ENCODE peak calls at places on chromosomes 6 and 20, in eight cellular contexts. T is DMS79 treated with DMSO at 0.1 percent for 48 hours; X is fibroblast of mammary gland; N is AG10803; O is activated naive CD8-positive, alpha-beta T cell treated with anti-CD3 and anti-CD28 coated beads, Interleukin-2, amount 50 U/mL, for 24 hours; I is iPS-NIHi11; R is activated T-helper 1 cell treated with anti-CD3 and anti-CD28 coated beads, Interleukin-12 subunit alpha, Interleukin-12 subunit beta, Interleukin-2, Interleukin-4 antibody, amounts not matched to agents 30 ng/mL and 10 ng/mL and 1 ng/mL, durations not matched to agents 14 hours and 24 hours and 36 hours; H is NT2/D1. D is an unnamed sample.

GRCh38 chr6:153568601-153569000 is 437.5 kb upstream of the RGS17 start:
- DNase-seq in T (no peak), O (no peak), X (peak), R (no peak), I (no peak), N (peak), H (no peak), D (no peak)

GRCh38 chr6:170076466-170077165 is 214.3 kb downstream of the DLL1 start:
- DNase-seq in O (no peak), I (peak), T (no peak), R (no peak), X (no peak), N (no peak), H (no peak), D (no peak)

GRCh38 chr20:35620818-35621559 is 5.4 kb downstream of the SPAG4 start:
- DNase-seq in O (no peak), T (no peak), N (no peak), X (no peak), R (no peak), I (no peak), H (no peak), D (no peak)

GRCh38 chr6:1617466-1618304 is 8.0 kb downstream of the FOXC1 start:
- DNase-seq in N (no peak), I (no peak), X (no peak), R (no peak), T (no peak), O (no peak), H (no peak), D (no peak)

GRCh38 chr6:24779416-24779815 is 4.7 kb downstream of the GMNN start:
- DNase-seq in N (no peak), R (no peak), H (no peak), X (no peak), O (no peak), T (no peak), I (no peak), D (peak)

GRCh38 chr20:18613553-18613952 is 25.7 kb downstream of the DTD1 start:
- DNase-seq in O (no peak), R (no peak), I (no peak), H (no peak), X (peak), N (no peak), T (no peak), D (peak)

GRCh38 chr6:2968600-2969135 is 2.7 kb downstream of the SERPINB6 start:
- DNase-seq in T (no peak), O (no peak), H (no peak), I (no peak), N (no peak), R (no peak), X (no peak), D (no peak)

GRCh38 chr20:19909696-19910095 is 107.5 kb upstream of the NAA20 start:
- DNase-seq in N (peak), O (no peak), H (no peak), X (no peak), R (no peak), I (no peak), T (no peak), D (no peak)

GRCh38 chr6:87722831-87723726 is 21.0 kb upstream of the AKIRIN2 start:
- DNase-seq in T (no peak), X (peak), O (no peak), H (peak), R (no peak), N (peak), I (peak), D (peak)

GRCh38 chr6:125869427-125869826 is 78.7 kb downstream of the NCOA7 start:
- DNase-seq in H (no peak), O (no peak), T (peak), R (no peak), X (no peak), I (no peak), N (no peak), D (no peak)

GRCh38 chr6:160801418-160801817 is 99.4 kb downstream of the PLG start:
- DNase-seq in I (no peak), R (no peak), N (no peak), T (no peak), O (no peak), X (no peak), H (no peak), D (no peak)

GRCh38 chr20:3751664-3752385 is 15.7 kb downstream of the ADISSP start:
- DNase-seq in I (peak), H (peak), N (no peak), O (peak), X (no peak), R (peak), T (peak), D (no peak)

GRCh38 chr6:14074723-14075503 is 42.7 kb upstream of the CD83 start:
- DNase-seq in X (peak), R (peak), H (no peak), O (no peak), N (peak), I (no peak), T (no peak), D (no peak)

GRCh38 chr6:27237089-27237723 is 10.3 kb upstream of the PRSS16 start:
- DNase-seq in X (peak), I (peak), T (no peak), N (peak), O (peak), H (no peak), R (no peak), D (peak)

GRCh38 chr20:51525241-51526104 is 17.0 kb downstream of the NFATC2 start:
- DNase-seq in H (no peak), O (peak), X (no peak), T (no peak), R (no peak), N (no peak), I (peak), D (no peak)

GRCh38 chr20:13862245-13862644 is 77.4 kb downstream of the NDUFAF5 start:
- DNase-seq in O (no peak), T (no peak), H (no peak), R (no peak), I (no peak), X (no peak), N (no peak), D (no peak)

GRCh38 chr6:40520683-40521082 is 66.5 kb downstream of the LRFN2 start:
- DNase-seq in T (peak), R (no peak), N (no peak), H (no peak), O (no peak), I (no peak), X (no peak), D (no peak)

GRCh38 chr6:149140137-149140909 is 177.2 kb upstream of the TAB2 start:
- DNase-seq in O (peak), H (no peak), T (no peak), I (no peak), X (no peak), R (peak), N (no peak), D (no peak)

GRCh38 chr20:9617940-9618339 is 103.5 kb downstream of the LAMP5 start:
- DNase-seq in T (peak), O (no peak), R (no peak), N (peak), H (peak), X (peak), I (peak), D (no peak)

GRCh38 chr6:118372413-118372812 is 175.7 kb upstream of the PLN start:
- DNase-seq in O (no peak), N (peak), T (no peak), H (no peak), X (peak), R (no peak), I (no peak), D (no peak)

GRCh38 chr6:52872031-52872430 is 31.4 kb upstream of the GSTA5 start:
- DNase-seq in O (no peak), T (no peak), R (no peak), H (no peak), N (no peak), X (no peak), I (no peak), D (no peak)

GRCh38 chr20:53736757-53737403 is 143.2 kb upstream of the ZNF217 start:
- DNase-seq in O (peak), N (peak), I (no peak), T (peak), H (no peak), X (peak), R (peak), D (no peak)

GRCh38 chr6:15023448-15023847 is 222.4 kb upstream of the JARID2 start:
- DNase-seq in O (peak), T (no peak), R (peak), I (no peak), H (no peak), N (no peak), X (no peak), D (peak)

GRCh38 chr6:12608016-12608860 is 108.3 kb upstream of the PHACTR1 start:
- DNase-seq in H (no peak), N (peak), I (no peak), O (no peak), X (no peak), R (no peak), T (no peak), D (no peak)

D was measured in epithelial cell of prostate.